ENCODE peak calls at places on chromosomes 2 and 18, in six cellular contexts. D is lung, A is upper lobe of left lung, Z is HTR-8/SVneo, E is right lobe of liver, F is SHP77. G is an unnamed sample.

GRCh38 chr2:239326831-239327535 is 73.8 kb downstream of the HDAC4 start:
- DNase-seq in A (no peak), Z (no peak), E (no peak), D (no peak), F (no peak), G (peak; percentile 64)

GRCh38 chr18:3886575-3887322 is 436.8 kb downstream of the TGIF1 start:
- DNase-seq in E (no peak), Z (no peak), A (no peak), F (no peak), D (no peak), G (no peak)

GRCh38 chr2:190215620-190216019 is 104.0 kb downstream of the HIBCH start:
- DNase-seq in F (no peak), Z (no peak), E (no peak), D (no peak), A (no peak), G (no peak)

GRCh38 chr2:144943986-144944385 is 424.1 kb upstream of the ZEB2 start:
- DNase-seq in A (no peak), Z (peak; percentile 23), E (no peak), F (no peak), D (no peak), G (no peak)

GRCh38 chr2:231250698-231251097 is 52.3 kb downstream of the ARMC9 start:
- DNase-seq in E (no peak), Z (no peak), A (no peak), F (no peak), D (no peak), G (no peak)

GRCh38 chr2:187544371-187545080 is 9.7 kb downstream of the TFPI start:
- DNase-seq in D (peak; percentile 50), A (peak; percentile 64), E (peak; percentile 45), F (no peak), Z (no peak), G (no peak)

GRCh38 chr2:95372216-95372829 is 30.2 kb upstream of the FAHD2A start:
- DNase-seq in E (no peak), Z (no peak), F (no peak), A (peak; percentile 3), D (no peak), G (no peak)

GRCh38 chr2:68336192-68336591 is 16.4 kb upstream of the CNRIP1 start:
- DNase-seq in A (no peak), D (no peak), F (no peak), Z (peak; percentile 26), E (no peak), G (no peak)

GRCh38 chr2:24435391-24436316 is 55.4 kb upstream of the NCOA1 start:
- DNase-seq in D (peak; percentile 61), A (peak; percentile 72), E (no peak), Z (no peak), F (peak; percentile 15), G (no peak)

GRCh38 chr2:110875384-110875725 is 143.0 kb downstream of the ACOXL start:
- DNase-seq in D (no peak), E (no peak), Z (no peak), A (no peak), F (no peak), G (no peak)

GRCh38 chr18:58788971-58789797 is 75.5 kb upstream of the ZNF532 start:
- DNase-seq in A (no peak), Z (no peak), D (no peak), F (no peak), E (peak; percentile 39), G (no peak)

GRCh38 chr2:171893196-171893823 is 734 bp downstream of the SLC25A12 start:
- DNase-seq in D (no peak), E (no peak), Z (no peak), A (no peak), F (no peak), G (no peak)

GRCh38 chr2:191538334-191538910 is 139.5 kb upstream of the NABP1 start:
- DNase-seq in Z (no peak), A (no peak), F (no peak), D (no peak), E (no peak), G (no peak)

GRCh38 chr2:190533175-190533967 is 1.2 kb downstream of the NEMP2 start:
- DNase-seq in E (no peak), Z (no peak), F (no peak), D (no peak), A (no peak), G (no peak)

GRCh38 chr18:47926101-47926850 is 4.2 kb downstream of the SMAD2 start:
- DNase-seq in D (no peak), Z (no peak), F (no peak), E (no peak), A (no peak), G (no peak)

GRCh38 chr2:55048925-55049793 is 1.1 kb downstream of the RTN4 start:
- DNase-seq in D (peak; percentile 90), Z (peak; percentile 72), F (peak; percentile 77), E (peak; percentile 86), A (peak; percentile 92), G (peak; percentile 71)

GRCh38 chr2:168203762-168204693 is 43.4 kb downstream of the STK39 start:
- DNase-seq in E (no peak), D (no peak), Z (no peak), F (no peak), A (no peak), G (no peak)

GRCh38 chr2:1692342-1692741 is 52.0 kb downstream of the PXDN start:
- DNase-seq in D (no peak), F (no peak), A (no peak), E (no peak), Z (no peak), G (no peak)

GRCh38 chr2:120155308-120155707 is 67.9 kb downstream of the TMEM185B start:
- DNase-seq in D (no peak), F (no peak), E (no peak), A (no peak), Z (no peak), G (no peak)

GRCh38 chr2:204545861-204546773 is 842 bp downstream of the PARD3B start:
- DNase-seq in A (peak; percentile 36), E (peak; percentile 38), D (peak; percentile 36), Z (no peak), F (no peak), G (peak; percentile 22)

GRCh38 chr2:64586883-64587481 is 62.9 kb downstream of the AFTPH start:
- DNase-seq in Z (peak; percentile 61), D (no peak), A (no peak), E (no peak), F (peak; percentile 9), G (peak; percentile 57)

GRCh38 chr2:111205774-111206173 is 85.1 kb downstream of the BCL2L11 start:
- DNase-seq in E (no peak), D (no peak), Z (no peak), A (no peak), F (no peak), G (no peak)

GRCh38 chr2:220077488-220077887 is 450.1 kb downstream of the SLC4A3 start:
- DNase-seq in Z (no peak), F (no peak), A (no peak), E (no peak), D (no peak), G (no peak)

GRCh38 chr2:40128796-40129195 is 323.1 kb downstream of the SLC8A1 start:
- DNase-seq in A (no peak), Z (no peak), E (no peak), D (no peak), F (no peak), G (no peak)

GRCh38 chr2:159270744-159271379 is 15.6 kb downstream of the WDSUB1 start:
- DNase-seq in D (no peak), Z (no peak), E (no peak), F (no peak), A (no peak), G (no peak)

G was measured in GM13976.